ENCODE peak calls at places on chromosomes 5 and 9, in five cellular contexts. D, A, C, L and W are unnamed samples.

GRCh38 chr9:105308448-105309412 is 64.3 kb downstream of the SLC44A1 start:
- DNase-seq in D (no peak), A (no peak), C (no peak), L (no peak), W (no peak)

GRCh38 chr9:129929467-129930125 is 94.3 kb downstream of the USP20 start:
- DNase-seq in D (no peak), A (no peak), C (no peak), L (no peak), W (no peak)

GRCh38 chr5:9554122-9554521 is 8.2 kb upstream of the SEMA5A start:
- DNase-seq in D (no peak), A (no peak), C (no peak), L (no peak), W (no peak)

GRCh38 chr9:100602302-100602930 is 24.5 kb downstream of the CAVIN4 start:
- DNase-seq in D (peak; percentile 45), A (no peak), C (peak; percentile 71), L (peak; percentile 43), W (peak; percentile 20)

GRCh38 chr9:82302968-82303655 is 314.5 kb downstream of the SPATA31D1 start:
- DNase-seq in D (no peak), A (no peak), C (no peak), L (no peak), W (no peak)

GRCh38 chr5:18977880-18978279 is 1010.1 kb downstream of the CDH18 start:
- DNase-seq in D (no peak), A (no peak), C (no peak), L (no peak), W (no peak)

GRCh38 chr9:124341455-124342170 is 73.6 kb downstream of the PSMB7 start:
- DNase-seq in D (no peak), A (no peak), C (no peak), L (no peak), W (no peak)

GRCh38 chr5:141382469-141383294 is at the start of gene PCDHGA7:
- DNase-seq in D (peak; percentile 70), A (no peak), C (no peak), L (no peak), W (no peak)

GRCh38 chr5:565782-566445 is 41.7 kb upstream of the SLC9A3 start:
- DNase-seq in D (no peak), A (peak; percentile 64), C (no peak), L (no peak), W (no peak)

GRCh38 chr5:150131978-150132694 is 23.5 kb downstream of the PDGFRB start:
- DNase-seq in D (no peak), A (no peak), C (no peak), L (no peak), W (no peak)

GRCh38 chr5:133723651-133724366 is 111.5 kb upstream of the FSTL4 start:
- DNase-seq in D (no peak), A (no peak), C (no peak), L (no peak), W (no peak)

GRCh38 chr9:132497731-132498130 is 84.7 kb upstream of the BARHL1 start:
- DNase-seq in D (no peak), A (no peak), C (no peak), L (no peak), W (no peak)

GRCh38 chr9:75414367-75415160 is 326.2 kb downstream of the OSTF1 start:
- DNase-seq in D (no peak), A (no peak), C (no peak), L (no peak), W (no peak)

GRCh38 chr9:90894956-90895687 is 93.5 kb downstream of the SYK start:
- DNase-seq in D (peak; percentile 60), A (no peak), C (no peak), L (peak; percentile 10), W (no peak)

GRCh38 chr5:93894471-93895354 is 153.3 kb upstream of the POU5F2 start:
- DNase-seq in D (peak; percentile 4), A (no peak), C (peak; percentile 10), L (no peak), W (no peak)

GRCh38 chr5:119655081-119655480 is 25.7 kb downstream of the FAM170A start:
- DNase-seq in D (no peak), A (no peak), C (no peak), L (no peak), W (no peak)

GRCh38 chr5:856531-857425 is 6.0 kb upstream of the ZDHHC11 start:
- DNase-seq in D (no peak), A (no peak), C (no peak), L (no peak), W (no peak)

GRCh38 chr9:13688990-13689600 is 409.6 kb upstream of the MPDZ start:
- DNase-seq in D (no peak), A (no peak), C (no peak), L (no peak), W (no peak)

GRCh38 chr5:67020231-67020630 is 176.4 kb downstream of the CD180 start:
- DNase-seq in D (no peak), A (no peak), C (no peak), L (no peak), W (no peak)

GRCh38 chr9:81182421-81182820 is 506.9 kb downstream of the TLE1 start:
- DNase-seq in D (no peak), A (no peak), C (no peak), L (no peak), W (no peak)

GRCh38 chr5:113615708-113616107 is 102.2 kb downstream of the YTHDC2 start:
- DNase-seq in D (no peak), A (no peak), C (no peak), L (no peak), W (no peak)

GRCh38 chr9:120735415-120736126 is 21.3 kb upstream of the MEGF9 start:
- DNase-seq in D (no peak), A (no peak), C (no peak), L (peak; percentile 88), W (no peak)
- H3K9ac ChIP-seq in D (no peak overlapping the region), A (no peak overlapping the region), C (no peak overlapping the region), L (no peak overlapping the region), W (no peak overlapping the region)

DNA sequence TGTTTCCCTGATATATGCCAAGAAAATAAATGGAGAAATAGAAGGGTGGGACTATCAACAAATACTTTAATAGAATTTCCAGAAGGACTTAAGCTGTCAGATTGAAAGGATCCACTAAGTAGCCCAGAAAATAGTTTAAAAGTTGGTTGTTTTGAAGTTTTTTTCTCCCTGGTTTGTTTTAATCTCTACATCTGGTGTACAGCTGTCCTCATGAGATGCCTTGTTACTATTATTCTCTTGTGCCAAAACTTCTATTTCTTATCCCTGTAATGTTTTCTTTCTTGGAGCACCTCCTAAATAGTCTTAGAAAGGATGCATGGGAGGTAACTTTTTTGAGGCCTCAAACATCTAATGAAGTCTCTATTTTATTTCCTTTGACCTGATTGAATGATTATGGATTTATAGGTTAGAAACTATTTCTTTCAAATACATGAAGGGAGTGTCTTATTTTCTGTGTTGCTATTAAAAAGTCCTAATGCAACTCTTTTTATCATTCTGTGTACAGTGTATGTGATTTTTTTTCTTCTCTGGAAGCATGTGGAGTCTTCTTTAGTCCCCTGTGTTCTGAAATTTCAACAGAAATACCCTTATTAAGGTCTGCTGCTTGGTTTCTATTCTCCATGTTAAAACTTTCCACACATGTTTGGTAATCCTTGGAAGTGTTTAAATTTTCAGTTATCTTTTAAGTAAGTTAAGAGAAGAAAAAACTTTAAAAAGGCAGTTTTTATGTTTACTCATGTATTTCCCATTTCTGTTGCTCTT is 140.0 kb upstream of the CDKN2B start:
- DNase-seq in D (no peak), A (no peak), C (no peak), L (no peak), W (no peak)
- TF ChIP-seq POLR2AphosphoS5 in D (no peak), A (no peak), C (no peak), L (no peak), W (no peak)

GRCh38 chr9:113604393-113604792 is 140.9 kb downstream of the RGS3 start:
- DNase-seq in D (no peak), A (no peak), C (no peak), L (no peak), W (no peak)

GRCh38 chr9:113600871-113601545 is 137.5 kb downstream of the RGS3 start:
- DNase-seq in D (no peak), A (no peak), C (no peak), L (no peak), W (no peak)

GRCh38 chr9:113600477-113600851 is 136.9 kb downstream of the RGS3 start:
- DNase-seq in D (no peak), A (no peak), C (no peak), L (no peak), W (no peak)

GRCh38 chr9:113603773-113604172 is 140.2 kb downstream of the RGS3 start:
- DNase-seq in D (no peak), A (no peak), C (no peak), L (no peak), W (no peak)

GRCh38 chr9:113602126-113603119 is 138.9 kb downstream of the RGS3 start:
- DNase-seq in D (peak; percentile 57), A (peak; percentile 87), C (peak; percentile 53), L (peak; percentile 54), W (no peak)
- H3K9ac ChIP-seq in D (no peak overlapping the region), A (no peak overlapping the region), C (peak overlapping the region; percentile 59), L (peak overlapping the region; percentile 41), W (no peak overlapping the region)

GRCh38 chr5:60285910-60286309 is 392.4 kb upstream of the PDE4D start:
- DNase-seq in D (no peak), A (no peak), C (no peak), L (no peak), W (no peak)
- TF ChIP-seq POLR2AphosphoS5 in D (no peak), A (no peak), C (no peak), L (no peak), W (no peak)

GRCh38 chr9:135992486-135993408 is 31.6 kb upstream of the UBAC1 start:
- DNase-seq in D (peak; percentile 89), A (peak; percentile 81), C (no peak), L (peak; percentile 81), W (no peak)
- H3K9ac ChIP-seq in D (peak overlapping the region; percentile 69), A (no peak overlapping the region), C (peak overlapping the region; percentile 38), L (peak overlapping the region; percentile 94), W (no peak overlapping the region)

GRCh38 chr9:137188086-137188489 is 272 bp downstream of the ANAPC2 start:
- DNase-seq in D (no peak), A (no peak), C (no peak), L (no peak), W (no peak)

GRCh38 chr9:137188490-137189296 is at the start of the genes ANAPC2 and SSNA1:
- DNase-seq in D (peak; percentile 99), A (peak; percentile 98), C (peak; percentile 89), L (peak; percentile 85), W (peak; percentile 16)

GRCh38 chr9:137185921-137186320 is 2.4 kb downstream of the ANAPC2 start:
- DNase-seq in D (no peak), A (no peak), C (no peak), L (no peak), W (no peak)

GRCh38 chr9:137186385-137186784 is 2.0 kb downstream of the ANAPC2 start:
- DNase-seq in D (no peak), A (no peak), C (no peak), L (no peak), W (no peak)

DNA sequence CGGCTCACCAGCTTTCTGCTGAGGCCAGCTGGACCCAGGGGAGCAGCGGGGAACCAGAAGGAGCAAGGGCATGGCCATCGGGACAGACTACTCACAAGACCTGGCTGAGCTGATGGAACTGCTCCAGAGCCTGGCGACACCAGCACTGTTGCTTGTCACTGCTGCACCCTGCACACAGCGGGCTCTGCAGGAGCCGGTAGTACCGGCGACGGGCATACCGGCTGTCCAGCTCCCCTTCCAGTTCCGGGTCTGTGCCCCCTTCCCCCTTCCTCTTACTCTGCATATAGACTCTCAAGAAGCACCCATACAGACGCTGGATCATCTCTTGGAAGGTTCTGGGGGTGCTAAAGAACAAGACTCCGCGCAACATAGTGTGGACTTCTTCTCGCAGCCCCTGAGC is 974 bp downstream of the ANAPC2 start:
- DNase-seq in D (no peak), A (no peak), C (no peak), L (no peak), W (no peak)
- TF ChIP-seq POLR2AphosphoS5 in D (no peak), A (no peak), C (no peak), L (no peak), W (no peak)

GRCh38 chr5:130720355-130720754 is 444.7 kb downstream of the HINT1 start:
- DNase-seq in D (peak; percentile 27), A (no peak), C (peak; percentile 45), L (peak; percentile 39), W (no peak)
- H3K9ac ChIP-seq in D (no peak overlapping the region), A (no peak overlapping the region), C (no peak overlapping the region), L (no peak overlapping the region), W (no peak overlapping the region)